ENCODE peak calls at places on chromosomes 3 and 15, in five cellular contexts. I is hepatic stellate cell, A is NCI-H1092, D is T47D, O is retina. C is an unnamed sample.

GRCh38 chr3:15015456-15015855 is 49.7 kb downstream of the MRPS25 start:
- DNase-seq in O (no peak), D (no peak), A (no peak), I (no peak), C (no peak)

GRCh38 chr3:37492977-37493471 is 318.6 kb upstream of the LRRFIP2 start:
- DNase-seq in D (no peak), A (peak), I (no peak), O (no peak), C (no peak)

GRCh38 chr3:35408882-35409281 is 230.4 kb upstream of the ARPP21 start:
- DNase-seq in D (no peak), I (no peak), O (no peak), A (no peak), C (no peak)

GRCh38 chr3:68919000-68919399 is 13.3 kb downstream of the TAFA4 start:
- DNase-seq in A (no peak), O (no peak), D (no peak), I (no peak), C (no peak)

GRCh38 chr3:195129644-195130492 is 141.1 kb downstream of the XXYLT1 start:
- DNase-seq in I (no peak), A (no peak), O (no peak), D (no peak), C (no peak)

GRCh38 chr3:104460477-104461406 is 906.0 kb upstream of the ALCAM start:
- DNase-seq in A (no peak), O (peak), D (no peak), I (peak), C (no peak)

GRCh38 chr15:101490408-101490891 is 943 bp upstream of the PCSK6 start:
- DNase-seq in D (no peak), I (no peak), A (no peak), O (no peak), C (no peak)

GRCh38 chr3:100602506-100603444 is 6.6 kb upstream of the ADGRG7 start:
- DNase-seq in I (peak), O (no peak), D (no peak), A (no peak), C (no peak)

GRCh38 chr15:38683382-38684242 is 119.0 kb upstream of the RASGRP1 start:
- DNase-seq in D (peak), O (peak), A (no peak), I (peak), C (no peak)

GRCh38 chr15:76178321-76178720 is 118.5 kb downstream of the TMEM266 start:
- DNase-seq in I (no peak), A (no peak), D (no peak), O (no peak), C (no peak)

GRCh38 chr3:173289072-173289471 is 108.5 kb upstream of the NLGN1 start:
- DNase-seq in O (no peak), I (no peak), D (no peak), A (no peak), C (no peak)

GRCh38 chr3:41881233-41881821 is 80.6 kb downstream of the ULK4 start:
- DNase-seq in I (peak), D (peak), O (peak), A (no peak), C (peak)

GRCh38 chr3:76429536-76430177 is 610.2 kb upstream of the ROBO2 start:
- DNase-seq in O (no peak), I (no peak), A (no peak), D (no peak), C (no peak)

GRCh38 chr3:110697961-110698360 is 373.7 kb upstream of the NECTIN3 start:
- DNase-seq in A (no peak), O (no peak), I (no peak), D (no peak), C (no peak)